ENCODE peak calls at places on chromosome X, in five cellular contexts. M is esophagus squamous epithelium, Q is GM10248, O is A549, X is cardiac fibroblast. D is an unnamed sample.

GRCh38 chrX:29044802-29045201 is 457.6 kb downstream of the IL1RAPL1 start:
- DNase-seq in M (no peak), Q (no peak), O (no peak), X (peak), D (no peak)

GRCh38 chrX:77918568-77918967 is 8.1 kb downstream of the ATP7A start:
- DNase-seq in M (no peak), Q (no peak), O (no peak), X (peak), D (no peak)

GRCh38 chrX:74537011-74537390 is 77.4 kb downstream of the RLIM start:
- DNase-seq in M (no peak), Q (no peak), O (no peak), X (peak), D (no peak)

GRCh38 chrX:75784689-75785491 is at the start of gene MAGEE2:
- DNase-seq in M (no peak), Q (no peak), O (no peak), X (no peak), D (no peak)

GRCh38 chrX:130211415-130212186 is 39.8 kb downstream of the RAB33A start:
- DNase-seq in M (no peak), Q (no peak), O (no peak), X (no peak), D (no peak)

GRCh38 chrX:112734250-112734649 is 54.5 kb upstream of the LHFPL1 start:
- DNase-seq in M (no peak), Q (no peak), O (no peak), X (peak), D (no peak)

GRCh38 chrX:27968891-27969290 is 12.4 kb downstream of the DCAF8L1 start:
- DNase-seq in M (no peak), Q (no peak), O (no peak), X (no peak), D (no peak)

GRCh38 chrX:24696241-24696640 is 2.5 kb downstream of the POLA1 start:
- DNase-seq in M (no peak), Q (no peak), O (no peak), X (no peak), D (no peak)

GRCh38 chrX:82362550-82362949 is 1145.5 kb upstream of the POU3F4 start:
- DNase-seq in M (no peak), Q (no peak), O (no peak), X (no peak), D (no peak)

GRCh38 chrX:130746709-130747347 is 156.2 kb downstream of the ENOX2 start:
- DNase-seq in M (no peak), Q (no peak), O (no peak), X (peak), D (no peak)

GRCh38 chrX:57453901-57454300 is 137.9 kb upstream of the ZXDB start:
- DNase-seq in M (no peak), Q (peak), O (no peak), X (peak), D (no peak)

GRCh38 chrX:38986586-38986985 is 185.3 kb downstream of the MID1IP1 start:
- DNase-seq in M (no peak), Q (no peak), O (no peak), X (no peak), D (no peak)
- TF ChIP-seq CTCF in M (no peak), Q (no peak), O (no peak), X (no peak), D (no peak)

GRCh38 chrX:72299891-72300630 is 5.7 kb downstream of the CITED1 start:
- DNase-seq in M (no peak), Q (no peak), O (no peak), X (no peak), D (no peak)

GRCh38 chrX:72297953-72298730 is 7.6 kb downstream of the CITED1 start:
- DNase-seq in M (no peak), Q (no peak), O (no peak), X (peak), D (no peak)

GRCh38 chrX:72295745-72296144 is 10.0 kb downstream of the CITED1 start:
- DNase-seq in M (no peak), Q (no peak), O (no peak), X (no peak), D (no peak)

GRCh38 chrX:72296991-72297390 is 8.7 kb downstream of the CITED1 start:
- DNase-seq in M (no peak), Q (no peak), O (no peak), X (no peak), D (no peak)

GRCh38 chrX:72294497-72294896 is 11.2 kb downstream of the CITED1 start:
- DNase-seq in M (no peak), Q (no peak), O (no peak), X (no peak), D (no peak)
- TF ChIP-seq CTCF in M (peak), Q (no peak), O (no peak), X (no peak), D (no peak)

DNA sequence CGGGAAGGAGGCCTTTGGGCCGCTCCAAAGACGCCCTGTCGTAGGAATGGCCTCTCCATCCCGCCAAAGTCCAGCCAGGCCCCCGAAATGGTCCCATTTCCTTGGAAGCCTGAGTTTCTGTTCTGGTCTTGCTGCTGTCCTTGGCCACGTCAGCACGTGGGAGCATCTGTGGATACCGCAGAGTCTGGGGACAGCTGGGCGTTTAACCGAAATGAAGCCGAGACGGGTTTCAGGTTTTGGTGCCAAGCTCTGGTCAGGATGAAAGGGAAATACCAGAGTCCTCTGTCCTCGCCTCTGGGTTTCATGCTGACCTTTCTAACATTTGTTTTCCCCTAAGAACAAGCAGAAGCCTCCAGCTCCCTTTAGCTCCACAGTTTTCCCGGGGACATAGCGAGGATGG is 19.7 kb downstream of the SHOX start:
- DNase-seq in M (no peak), Q (no peak), O (no peak), X (no peak), D (no peak)
- TF ChIP-seq CTCF in M (no peak), Q (no peak), O (no peak), X (no peak), D (no peak)

DNA sequence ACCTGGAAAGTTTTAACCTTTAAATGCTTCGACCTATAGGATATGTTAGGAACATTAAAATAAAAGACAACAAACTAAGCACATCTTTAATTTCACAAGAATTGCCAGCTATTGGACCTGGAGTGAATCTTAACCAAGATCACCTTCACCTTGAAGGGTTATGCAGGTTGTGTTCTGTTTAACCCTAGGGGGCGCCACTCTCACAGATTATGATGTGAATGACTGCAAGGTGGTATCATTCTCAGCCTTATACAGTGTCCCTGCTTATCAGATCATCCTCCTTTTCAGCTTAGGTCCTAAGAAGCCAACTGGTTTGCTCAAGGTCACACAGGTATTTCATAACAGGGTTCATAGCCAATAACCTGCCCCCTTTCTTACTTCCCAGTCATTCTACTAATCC is 23.5 kb downstream of the INTS6L start:
- DNase-seq in M (no peak), Q (no peak), O (no peak), X (no peak), D (no peak)
- TF ChIP-seq CTCF in M (no peak), Q (peak), O (no peak), X (no peak), D (no peak)

GRCh38 chrX:114626323-114626722 is 42.4 kb downstream of the HTR2C start:
- DNase-seq in M (no peak), Q (no peak), O (peak), X (peak), D (peak)
- TF ChIP-seq CTCF in M (peak), Q (no peak), O (peak), X (peak), D (peak)

GRCh38 chrX:101206471-101206870 is 13.1 kb upstream of the DRP2 start:
- DNase-seq in M (no peak), Q (peak), O (peak), X (peak), D (no peak)
- TF ChIP-seq CTCF in M (peak), Q (peak), O (peak), X (peak), D (no peak)

GRCh38 chrX:153651540-153652079 is 4.6 kb downstream of the DUSP9 start:
- DNase-seq in M (no peak), Q (no peak), O (peak), X (no peak), D (no peak)
- TF ChIP-seq CTCF in M (peak), Q (no peak), O (no peak), X (peak), D (peak)

D was measured in Calu3.